ENCODE peak calls at places on chromosomes 3 and 15, in eight cellular contexts. One of them, this sample, is unnamed.
A peak's percentile ranks its signal among the peaks of the same experiment; 100 is the strongest.

GRCh38 chr3:148975277-148975676 is 16.1 kb upstream of the GYG1 start:
- DNase-seq in IMR-90: no peak
- DNase-seq in Calu3: no peak
- DNase-seq in GM23338: no peak
- DNase-seq in cardiac fibroblast: peak; percentile 18
- DNase-seq in astrocyte of the spinal cord: no peak
- DNase-seq in AG09309: no peak
- DNase-seq in psoas muscle: peak; percentile 68
- DNase-seq in this sample: no peak

GRCh38 chr15:71638876-71639275 is 171.5 kb upstream of the NR2E3 start:
- DNase-seq in IMR-90: no peak
- DNase-seq in Calu3: no peak
- DNase-seq in GM23338: no peak
- DNase-seq in cardiac fibroblast: no peak
- DNase-seq in astrocyte of the spinal cord: no peak
- DNase-seq in AG09309: no peak
- DNase-seq in psoas muscle: no peak
- DNase-seq in this sample: no peak

GRCh38 chr3:141663993-141664392 is 74.1 kb upstream of the RNF7 start:
- DNase-seq in IMR-90: peak; percentile 48
- DNase-seq in Calu3: no peak
- DNase-seq in GM23338: peak; percentile 27
- DNase-seq in cardiac fibroblast: peak; percentile 64
- DNase-seq in astrocyte of the spinal cord: no peak
- DNase-seq in AG09309: no peak
- DNase-seq in psoas muscle: no peak
- DNase-seq in this sample: peak; percentile 48

GRCh38 chr3:170244566-170244965 is 22.3 kb downstream of the PRKCI start:
- DNase-seq in IMR-90: no peak
- DNase-seq in Calu3: peak; percentile 69
- DNase-seq in GM23338: no peak
- DNase-seq in cardiac fibroblast: no peak
- DNase-seq in astrocyte of the spinal cord: no peak
- DNase-seq in AG09309: no peak
- DNase-seq in psoas muscle: no peak
- DNase-seq in this sample: no peak

GRCh38 chr3:30682434-30683155 is 76.2 kb downstream of the TGFBR2 start:
- DNase-seq in IMR-90: no peak
- DNase-seq in Calu3: no peak
- DNase-seq in GM23338: no peak
- DNase-seq in cardiac fibroblast: no peak
- DNase-seq in astrocyte of the spinal cord: no peak
- DNase-seq in AG09309: no peak
- DNase-seq in psoas muscle: no peak
- DNase-seq in this sample: no peak

GRCh38 chr3:98770261-98771039 is 7.3 kb downstream of the ST3GAL6 start:
- DNase-seq in IMR-90: no peak
- DNase-seq in Calu3: no peak
- DNase-seq in GM23338: no peak
- DNase-seq in cardiac fibroblast: no peak
- DNase-seq in astrocyte of the spinal cord: no peak
- DNase-seq in AG09309: no peak
- DNase-seq in psoas muscle: peak; percentile 26
- DNase-seq in this sample: peak; percentile 52

GRCh38 chr15:62075595-62076279 is 9.0 kb downstream of the C2CD4A start:
- DNase-seq in IMR-90: peak; percentile 56
- DNase-seq in Calu3: peak; percentile 80
- DNase-seq in GM23338: no peak
- DNase-seq in cardiac fibroblast: peak; percentile 55
- DNase-seq in astrocyte of the spinal cord: peak; percentile 17
- DNase-seq in AG09309: no peak
- DNase-seq in psoas muscle: no peak
- DNase-seq in this sample: no peak

GRCh38 chr3:111485086-111485485 is 56.9 kb upstream of the CD96 start:
- DNase-seq in IMR-90: no peak
- DNase-seq in Calu3: no peak
- DNase-seq in GM23338: no peak
- DNase-seq in cardiac fibroblast: peak; percentile 1
- DNase-seq in astrocyte of the spinal cord: no peak
- DNase-seq in AG09309: no peak
- DNase-seq in psoas muscle: no peak
- DNase-seq in this sample: no peak

GRCh38 chr3:46922871-46923558 is 45.5 kb downstream of the PTH1R start:
- DNase-seq in IMR-90: no peak
- DNase-seq in Calu3: no peak
- DNase-seq in GM23338: no peak
- DNase-seq in cardiac fibroblast: no peak
- DNase-seq in astrocyte of the spinal cord: no peak
- DNase-seq in AG09309: no peak
- DNase-seq in psoas muscle: no peak
- DNase-seq in this sample: no peak

GRCh38 chr3:32886296-32886695 is 65.1 kb upstream of the CCR4 start:
- DNase-seq in IMR-90: no peak
- DNase-seq in Calu3: no peak
- DNase-seq in GM23338: no peak
- DNase-seq in cardiac fibroblast: no peak
- DNase-seq in astrocyte of the spinal cord: no peak
- DNase-seq in AG09309: no peak
- DNase-seq in psoas muscle: no peak
- DNase-seq in this sample: no peak

GRCh38 chr3:127849368-127849767 is 27.1 kb upstream of the MGLL start:
- DNase-seq in IMR-90: no peak
- DNase-seq in Calu3: no peak
- DNase-seq in GM23338: peak; percentile 54
- DNase-seq in cardiac fibroblast: no peak
- DNase-seq in astrocyte of the spinal cord: no peak
- DNase-seq in AG09309: no peak
- DNase-seq in psoas muscle: no peak
- DNase-seq in this sample: no peak

GRCh38 chr3:146134348-146135117 is 26.5 kb downstream of the PLOD2 start:
- DNase-seq in IMR-90: peak; percentile 20
- DNase-seq in Calu3: no peak
- DNase-seq in GM23338: peak; percentile 73
- DNase-seq in cardiac fibroblast: no peak
- DNase-seq in astrocyte of the spinal cord: no peak
- DNase-seq in AG09309: no peak
- DNase-seq in psoas muscle: no peak
- DNase-seq in this sample: no peak

GRCh38 chr15:43187544-43188155 is 2.4 kb downstream of the CCNDBP1 start:
- DNase-seq in IMR-90: peak; percentile 80
- DNase-seq in Calu3: no peak
- DNase-seq in GM23338: peak; percentile 74
- DNase-seq in cardiac fibroblast: peak; percentile 79
- DNase-seq in astrocyte of the spinal cord: peak; percentile 58
- DNase-seq in AG09309: peak; percentile 46
- DNase-seq in psoas muscle: no peak
- DNase-seq in this sample: no peak

GRCh38 chr3:179179256-179179655 is 31.1 kb downstream of the PIK3CA start:
- DNase-seq in IMR-90: no peak
- DNase-seq in Calu3: no peak
- DNase-seq in GM23338: no peak
- DNase-seq in cardiac fibroblast: no peak
- DNase-seq in astrocyte of the spinal cord: no peak
- DNase-seq in AG09309: no peak
- DNase-seq in psoas muscle: no peak
- DNase-seq in this sample: no peak

GRCh38 chr15:70672081-70672480 is 91.3 kb downstream of the UACA start:
- DNase-seq in IMR-90: no peak
- DNase-seq in Calu3: no peak
- DNase-seq in GM23338: no peak
- DNase-seq in cardiac fibroblast: no peak
- DNase-seq in astrocyte of the spinal cord: peak; percentile 26
- DNase-seq in AG09309: no peak
- DNase-seq in psoas muscle: no peak
- DNase-seq in this sample: no peak

GRCh38 chr15:100986158-100986896 is 67.2 kb downstream of the LRRK1 start:
- DNase-seq in IMR-90: no peak
- DNase-seq in Calu3: no peak
- DNase-seq in GM23338: no peak
- DNase-seq in cardiac fibroblast: no peak
- DNase-seq in astrocyte of the spinal cord: no peak
- DNase-seq in AG09309: no peak
- DNase-seq in psoas muscle: no peak
- DNase-seq in this sample: peak; percentile 5

GRCh38 chr15:80560601-80561025 is 134.5 kb upstream of the ABHD17C start:
- DNase-seq in IMR-90: no peak
- DNase-seq in Calu3: no peak
- DNase-seq in GM23338: no peak
- DNase-seq in cardiac fibroblast: no peak
- DNase-seq in astrocyte of the spinal cord: no peak
- DNase-seq in AG09309: no peak
- DNase-seq in psoas muscle: no peak
- DNase-seq in this sample: no peak

GRCh38 chr15:67146875-67147381 is 81.5 kb downstream of the SMAD3 start:
- DNase-seq in IMR-90: peak; percentile 96
- DNase-seq in Calu3: peak; percentile 53
- DNase-seq in GM23338: peak; percentile 55
- DNase-seq in cardiac fibroblast: peak; percentile 92
- DNase-seq in astrocyte of the spinal cord: peak; percentile 92
- DNase-seq in AG09309: peak; percentile 66
- DNase-seq in psoas muscle: peak; percentile 49
- DNase-seq in this sample: peak; percentile 40

GRCh38 chr3:105594219-105594618 is 227.5 kb downstream of the ALCAM start:
- DNase-seq in IMR-90: peak; percentile 76
- DNase-seq in Calu3: no peak
- DNase-seq in GM23338: no peak
- DNase-seq in cardiac fibroblast: no peak
- DNase-seq in astrocyte of the spinal cord: no peak
- DNase-seq in AG09309: no peak
- DNase-seq in psoas muscle: no peak
- DNase-seq in this sample: no peak

GRCh38 chr3:158794936-158795518 is 6.8 kb upstream of the MFSD1 start:
- DNase-seq in IMR-90: peak; percentile 59
- DNase-seq in Calu3: peak; percentile 45
- DNase-seq in GM23338: peak; percentile 63
- DNase-seq in cardiac fibroblast: peak; percentile 69
- DNase-seq in astrocyte of the spinal cord: peak; percentile 65
- DNase-seq in AG09309: no peak
- DNase-seq in psoas muscle: no peak
- DNase-seq in this sample: no peak

GRCh38 chr15:74213858-74214284 is 11.3 kb upstream of the STRA6 start:
- DNase-seq in IMR-90: no peak
- DNase-seq in Calu3: no peak
- DNase-seq in GM23338: peak; percentile 79
- DNase-seq in cardiac fibroblast: no peak
- DNase-seq in astrocyte of the spinal cord: no peak
- DNase-seq in AG09309: no peak
- DNase-seq in psoas muscle: no peak
- DNase-seq in this sample: no peak

GRCh38 chr3:68049781-68050180 is 395.4 kb upstream of the SUCLG2 start:
- DNase-seq in IMR-90: no peak
- DNase-seq in Calu3: no peak
- DNase-seq in GM23338: no peak
- DNase-seq in cardiac fibroblast: no peak
- DNase-seq in astrocyte of the spinal cord: no peak
- DNase-seq in AG09309: no peak
- DNase-seq in psoas muscle: no peak
- DNase-seq in this sample: no peak

GRCh38 chr3:30440880-30441279 is 165.5 kb upstream of the TGFBR2 start:
- DNase-seq in IMR-90: no peak
- DNase-seq in Calu3: no peak
- DNase-seq in GM23338: peak; percentile 7
- DNase-seq in cardiac fibroblast: peak; percentile 92
- DNase-seq in astrocyte of the spinal cord: peak; percentile 77
- DNase-seq in AG09309: no peak
- DNase-seq in psoas muscle: no peak
- DNase-seq in this sample: no peak

GRCh38 chr3:9251055-9251786 is 1.8 kb upstream of the SRGAP3 start:
- DNase-seq in IMR-90: no peak
- DNase-seq in Calu3: no peak
- DNase-seq in GM23338: no peak
- DNase-seq in cardiac fibroblast: no peak
- DNase-seq in astrocyte of the spinal cord: no peak
- DNase-seq in AG09309: no peak
- DNase-seq in psoas muscle: peak; percentile 71
- DNase-seq in this sample: no peak
- TF ChIP-seq CTCF in IMR-90: peak; percentile 15
- TF ChIP-seq CTCF in Calu3: no peak
- TF ChIP-seq CTCF in GM23338: no peak
- TF ChIP-seq CTCF in cardiac fibroblast: no peak
- TF ChIP-seq CTCF in astrocyte of the spinal cord: no peak
- TF ChIP-seq CTCF in AG09309: peak; percentile 13
- TF ChIP-seq CTCF in psoas muscle: peak; percentile 31
- TF ChIP-seq CTCF in this sample: no peak

DNA sequence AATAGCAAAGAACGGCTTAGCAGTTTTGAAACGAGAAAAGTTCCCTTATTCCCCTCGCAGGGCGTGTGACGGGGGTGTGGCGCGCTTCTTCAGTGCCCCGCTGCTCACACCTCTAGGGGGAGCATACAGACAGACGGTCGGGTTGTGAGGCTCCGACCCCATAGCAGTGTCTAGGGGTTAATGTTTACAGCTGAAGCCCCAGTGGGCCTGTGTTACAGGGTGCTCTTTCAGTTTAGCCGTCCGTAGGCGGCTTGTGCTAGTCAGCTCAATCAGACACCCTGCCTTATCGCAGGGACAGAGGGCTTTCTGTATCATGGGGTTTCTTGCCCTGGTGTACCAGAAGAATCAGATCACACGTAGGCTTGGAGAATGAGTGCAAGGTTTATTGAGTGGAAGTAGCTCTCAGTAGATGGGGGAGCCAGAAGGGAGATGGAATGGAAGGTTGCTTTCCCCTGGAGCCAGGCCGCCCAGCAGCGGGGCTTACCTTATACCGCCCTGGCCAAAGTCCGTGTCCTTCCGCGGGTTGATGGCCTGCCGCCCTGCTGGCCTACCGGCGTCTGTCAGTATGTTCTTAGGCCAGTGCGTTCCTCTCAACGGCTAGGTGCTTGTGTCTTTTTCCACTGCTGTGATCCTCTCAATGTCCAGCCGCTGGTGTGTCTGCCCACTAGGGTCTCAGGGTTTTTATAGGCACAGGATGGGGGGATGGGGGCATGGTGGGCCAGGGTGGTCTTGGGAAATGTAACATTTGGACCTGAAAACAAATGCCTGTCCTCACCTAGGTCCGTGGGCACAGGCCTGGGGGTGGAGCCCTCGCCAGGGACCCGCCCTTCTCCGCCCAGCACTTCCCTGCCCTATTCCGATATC is 32.2 kb upstream of the ACP3 start:
- DNase-seq in IMR-90: no peak
- DNase-seq in Calu3: no peak
- DNase-seq in GM23338: peak; percentile 80
- DNase-seq in cardiac fibroblast: no peak
- DNase-seq in astrocyte of the spinal cord: no peak
- DNase-seq in AG09309: no peak
- DNase-seq in psoas muscle: no peak
- DNase-seq in this sample: no peak
- TF ChIP-seq CTCF in IMR-90: no peak
- TF ChIP-seq CTCF in Calu3: no peak
- TF ChIP-seq CTCF in GM23338: peak; percentile 58
- TF ChIP-seq CTCF in cardiac fibroblast: no peak
- TF ChIP-seq CTCF in astrocyte of the spinal cord: no peak
- TF ChIP-seq CTCF in AG09309: no peak
- TF ChIP-seq CTCF in psoas muscle: no peak
- TF ChIP-seq CTCF in this sample: no peak

GRCh38 chr15:88487176-88487795 is 19.8 kb downstream of the MRPS11 start:
- DNase-seq in IMR-90: no peak
- DNase-seq in Calu3: no peak
- DNase-seq in GM23338: peak; percentile 45
- DNase-seq in cardiac fibroblast: no peak
- DNase-seq in astrocyte of the spinal cord: no peak
- DNase-seq in AG09309: no peak
- DNase-seq in psoas muscle: no peak
- DNase-seq in this sample: no peak
- TF ChIP-seq CTCF in IMR-90: no peak
- TF ChIP-seq CTCF in Calu3: no peak
- TF ChIP-seq CTCF in GM23338: peak; percentile 25
- TF ChIP-seq CTCF in cardiac fibroblast: no peak
- TF ChIP-seq CTCF in astrocyte of the spinal cord: no peak
- TF ChIP-seq CTCF in AG09309: no peak
- TF ChIP-seq CTCF in psoas muscle: no peak
- TF ChIP-seq CTCF in this sample: no peak

GRCh38 chr15:77094397-77095030 is 23.6 kb upstream of the TSPAN3 start:
- DNase-seq in IMR-90: no peak
- DNase-seq in Calu3: no peak
- DNase-seq in GM23338: peak; percentile 79
- DNase-seq in cardiac fibroblast: no peak
- DNase-seq in astrocyte of the spinal cord: no peak
- DNase-seq in AG09309: no peak
- DNase-seq in psoas muscle: no peak
- DNase-seq in this sample: no peak
- TF ChIP-seq CTCF in IMR-90: no peak
- TF ChIP-seq CTCF in Calu3: no peak
- TF ChIP-seq CTCF in GM23338: peak; percentile 75
- TF ChIP-seq CTCF in cardiac fibroblast: peak; percentile 39
- TF ChIP-seq CTCF in astrocyte of the spinal cord: peak; percentile 30
- TF ChIP-seq CTCF in AG09309: peak; percentile 28
- TF ChIP-seq CTCF in psoas muscle: no peak
- TF ChIP-seq CTCF in this sample: no peak